ENCODE peak calls at places on chromosomes 13 and 19, in five cellular contexts. One of them, this sample, is unnamed.

GRCh38 chr19:51127755-51128154 is 3.0 kb downstream of the SIGLEC9 start:
- ATAC-seq in Panc1: no peak
- ATAC-seq in aorta: no peak
- ATAC-seq in body of pancreas: no peak
- ATAC-seq in CD8-positive, alpha-beta T cell: no peak
- ATAC-seq in this sample: peak

GRCh38 chr19:48987323-48987722 is 5.8 kb downstream of the GYS1 start:
- ATAC-seq in aorta: no peak
- ATAC-seq in Panc1: no peak
- ATAC-seq in CD8-positive, alpha-beta T cell: no peak
- ATAC-seq in body of pancreas: no peak
- ATAC-seq in this sample: no peak

GRCh38 chr19:41114132-41114531 is at the start of gene CYP2F1:
- ATAC-seq in Panc1: no peak
- ATAC-seq in CD8-positive, alpha-beta T cell: no peak
- ATAC-seq in body of pancreas: no peak
- ATAC-seq in aorta: no peak
- ATAC-seq in this sample: no peak

GRCh38 chr13:32390048-32390447 is 37.9 kb downstream of the N4BP2L1 start:
- ATAC-seq in Panc1: no peak
- ATAC-seq in body of pancreas: no peak
- ATAC-seq in CD8-positive, alpha-beta T cell: peak
- ATAC-seq in aorta: no peak
- ATAC-seq in this sample: no peak

GRCh38 chr13:110445722-110446569 is 115.6 kb downstream of the RAB20 start:
- ATAC-seq in body of pancreas: no peak
- ATAC-seq in aorta: no peak
- ATAC-seq in CD8-positive, alpha-beta T cell: no peak
- ATAC-seq in Panc1: no peak
- ATAC-seq in this sample: no peak

GRCh38 chr13:81726037-81726726 is 1385.3 kb upstream of the SPRY2 start:
- ATAC-seq in body of pancreas: no peak
- ATAC-seq in CD8-positive, alpha-beta T cell: no peak
- ATAC-seq in aorta: no peak
- ATAC-seq in Panc1: no peak
- ATAC-seq in this sample: no peak

GRCh38 chr19:49344516-49345423 is 9.6 kb downstream of the CD37 start:
- ATAC-seq in aorta: no peak
- ATAC-seq in Panc1: no peak
- ATAC-seq in CD8-positive, alpha-beta T cell: no peak
- ATAC-seq in body of pancreas: no peak
- ATAC-seq in this sample: no peak

GRCh38 chr13:94559201-94559795 is 36.7 kb downstream of the TGDS start:
- ATAC-seq in body of pancreas: no peak
- ATAC-seq in Panc1: no peak
- ATAC-seq in CD8-positive, alpha-beta T cell: peak
- ATAC-seq in aorta: no peak
- ATAC-seq in this sample: no peak

GRCh38 chr19:8585894-8586750 is 8.9 kb upstream of the MYO1F start:
- ATAC-seq in Panc1: peak
- ATAC-seq in CD8-positive, alpha-beta T cell: peak
- ATAC-seq in aorta: peak
- ATAC-seq in body of pancreas: no peak
- ATAC-seq in this sample: no peak

GRCh38 chr13:66714795-66715194 is 515.3 kb downstream of the PCDH9 start:
- ATAC-seq in aorta: no peak
- ATAC-seq in CD8-positive, alpha-beta T cell: no peak
- ATAC-seq in Panc1: no peak
- ATAC-seq in body of pancreas: no peak
- ATAC-seq in this sample: no peak

GRCh38 chr13:80235131-80235530 is 105.8 kb downstream of the SPRY2 start:
- ATAC-seq in body of pancreas: no peak
- ATAC-seq in CD8-positive, alpha-beta T cell: no peak
- ATAC-seq in Panc1: peak
- ATAC-seq in aorta: no peak
- ATAC-seq in this sample: no peak

GRCh38 chr19:33998302-33998701 is 174.0 kb upstream of the LSM14A start:
- ATAC-seq in aorta: no peak
- ATAC-seq in CD8-positive, alpha-beta T cell: no peak
- ATAC-seq in Panc1: peak
- ATAC-seq in body of pancreas: no peak
- ATAC-seq in this sample: no peak

GRCh38 chr13:31798189-31798588 is 58.9 kb downstream of the RXFP2 start:
- ATAC-seq in Panc1: no peak
- ATAC-seq in body of pancreas: no peak
- ATAC-seq in aorta: no peak
- ATAC-seq in CD8-positive, alpha-beta T cell: no peak
- ATAC-seq in this sample: no peak

GRCh38 chr19:19662866-19663291 is 597 bp downstream of the ATP13A1 start:
- ATAC-seq in Panc1: no peak
- ATAC-seq in CD8-positive, alpha-beta T cell: no peak
- ATAC-seq in body of pancreas: no peak
- ATAC-seq in aorta: no peak
- ATAC-seq in this sample: no peak

GRCh38 chr19:53824134-53824611 is at the start of gene NLRP12:
- ATAC-seq in body of pancreas: no peak
- ATAC-seq in Panc1: no peak
- ATAC-seq in aorta: peak
- ATAC-seq in CD8-positive, alpha-beta T cell: no peak
- ATAC-seq in this sample: peak

DNA sequence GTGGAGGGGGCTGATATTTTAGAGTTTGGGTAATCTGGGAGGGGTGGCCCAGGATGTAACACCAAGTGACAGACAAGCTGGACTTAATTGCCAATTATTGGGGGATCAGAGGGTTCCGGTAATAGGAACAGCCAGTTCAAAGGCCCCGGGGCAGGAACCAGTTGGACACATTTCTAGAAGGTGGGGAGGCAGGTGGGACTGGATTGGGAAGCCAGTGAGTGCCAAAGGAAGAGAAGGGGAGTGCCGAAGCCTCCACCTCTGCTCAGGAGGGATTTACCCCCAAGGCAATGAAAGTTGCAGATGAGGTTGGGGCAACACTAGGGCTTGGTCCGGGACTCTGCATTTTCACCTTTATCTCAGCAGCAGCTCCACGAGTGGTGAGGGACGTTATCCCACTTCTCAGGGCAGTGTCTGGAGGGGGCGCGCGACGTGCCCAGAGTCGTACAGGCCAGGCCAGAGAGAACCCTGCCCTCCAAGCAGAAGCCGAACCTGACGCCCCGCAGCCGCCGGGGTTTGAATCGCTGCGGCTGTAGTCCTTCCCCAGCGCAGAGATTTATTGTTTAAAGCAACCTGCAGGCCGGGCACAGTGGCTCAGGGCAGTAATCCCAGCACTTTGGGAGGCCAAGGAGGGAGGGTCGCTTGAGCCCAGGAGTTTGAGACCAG is 5.7 kb upstream of the JUND start:
- ATAC-seq in CD8-positive, alpha-beta T cell: no peak
- ATAC-seq in body of pancreas: no peak
- ATAC-seq in aorta: no peak
- ATAC-seq in Panc1: no peak
- ATAC-seq in this sample: no peak
- H3K27ac ChIP-seq in CD8-positive, alpha-beta T cell: no peak
- H3K27ac ChIP-seq in body of pancreas: no peak
- H3K27ac ChIP-seq in aorta: no peak
- H3K27ac ChIP-seq in Panc1: peak
- H3K27ac ChIP-seq in this sample: peak

GRCh38 chr19:2170987-2171348 is 7.2 kb downstream of the DOT1L start:
- ATAC-seq in Panc1: no peak
- ATAC-seq in body of pancreas: no peak
- ATAC-seq in aorta: no peak
- ATAC-seq in CD8-positive, alpha-beta T cell: peak
- ATAC-seq in this sample: no peak

GRCh38 chr19:2167896-2168618 is 4.3 kb downstream of the DOT1L start:
- ATAC-seq in body of pancreas: no peak
- ATAC-seq in aorta: peak
- ATAC-seq in CD8-positive, alpha-beta T cell: no peak
- ATAC-seq in Panc1: no peak
- ATAC-seq in this sample: no peak

GRCh38 chr19:2168619-2169424 is 5.1 kb downstream of the DOT1L start:
- ATAC-seq in Panc1: peak
- ATAC-seq in body of pancreas: peak
- ATAC-seq in CD8-positive, alpha-beta T cell: peak
- ATAC-seq in aorta: peak
- ATAC-seq in this sample: peak

GRCh38 chr19:2171349-2172145 is 7.8 kb downstream of the DOT1L start:
- ATAC-seq in body of pancreas: peak
- ATAC-seq in Panc1: no peak
- ATAC-seq in CD8-positive, alpha-beta T cell: peak
- ATAC-seq in aorta: no peak
- ATAC-seq in this sample: no peak

GRCh38 chr19:2170219-2170618 is 6.5 kb downstream of the DOT1L start:
- ATAC-seq in Panc1: no peak
- ATAC-seq in body of pancreas: no peak
- ATAC-seq in aorta: no peak
- ATAC-seq in CD8-positive, alpha-beta T cell: no peak
- ATAC-seq in this sample: no peak
- H3K27ac ChIP-seq in Panc1: peak
- H3K27ac ChIP-seq in body of pancreas: peak
- H3K27ac ChIP-seq in aorta: no peak
- H3K27ac ChIP-seq in CD8-positive, alpha-beta T cell: no peak
- H3K27ac ChIP-seq in this sample: no peak

DNA sequence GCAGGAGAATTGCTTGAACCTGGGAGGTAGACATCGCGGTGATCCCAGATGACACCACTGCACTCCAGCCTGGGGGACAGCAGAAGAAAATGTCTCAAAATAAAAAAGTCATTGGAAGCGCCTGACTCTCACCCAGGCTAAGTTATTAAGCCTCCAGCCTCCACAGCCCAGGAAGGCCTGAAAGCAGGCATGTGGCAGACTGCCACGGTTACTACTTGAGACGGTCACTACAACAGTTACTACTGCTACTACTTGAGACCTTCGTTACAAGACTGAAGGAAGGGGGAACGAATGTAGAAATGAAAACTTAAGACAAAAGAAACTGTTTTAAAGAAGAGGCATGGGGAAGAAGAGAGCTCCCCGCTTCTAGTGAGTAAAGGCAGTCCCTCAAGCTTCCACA is 9.6 kb downstream of the PRR22 start:
- ATAC-seq in body of pancreas: no peak
- ATAC-seq in Panc1: no peak
- ATAC-seq in CD8-positive, alpha-beta T cell: no peak
- ATAC-seq in aorta: no peak
- ATAC-seq in this sample: no peak
- H3K27ac ChIP-seq in body of pancreas: no peak
- H3K27ac ChIP-seq in Panc1: no peak
- H3K27ac ChIP-seq in CD8-positive, alpha-beta T cell: no peak
- H3K27ac ChIP-seq in aorta: no peak
- H3K27ac ChIP-seq in this sample: no peak

DNA sequence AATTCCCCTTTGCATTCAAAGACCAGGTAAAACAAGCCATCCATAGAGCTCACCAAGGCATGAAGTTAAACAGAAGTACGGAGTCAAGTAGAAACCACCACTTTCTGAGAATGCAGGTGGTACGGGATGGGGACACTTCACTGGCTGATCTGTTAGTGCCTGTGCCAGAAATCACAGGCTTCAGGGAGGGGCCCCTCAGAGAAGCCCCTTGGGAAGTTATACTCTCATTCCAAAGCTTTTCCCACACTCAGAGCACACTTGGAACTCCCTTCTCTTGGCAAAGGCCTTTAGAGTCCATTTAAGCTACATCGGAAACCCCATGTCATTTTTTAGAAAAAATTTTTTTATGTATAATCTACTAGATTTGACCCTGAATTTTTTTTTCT is 80.7 kb upstream of the WASF3 start:
- ATAC-seq in Panc1: no peak
- ATAC-seq in aorta: no peak
- ATAC-seq in CD8-positive, alpha-beta T cell: no peak
- ATAC-seq in body of pancreas: no peak
- ATAC-seq in this sample: no peak
- H3K27ac ChIP-seq in Panc1: no peak
- H3K27ac ChIP-seq in aorta: peak
- H3K27ac ChIP-seq in CD8-positive, alpha-beta T cell: no peak
- H3K27ac ChIP-seq in body of pancreas: no peak
- H3K27ac ChIP-seq in this sample: no peak

This sample was measured in gastroesophageal sphincter.